ENCODE peak calls at places on chromosome 7, in eight cellular contexts. L, G, Y, J, N, V, W and S are unnamed samples.

GRCh38 chr7:111827863-111828504 is 265.7 kb upstream of the IMMP2L start:
- DNase-seq in W (no peak), Y (no peak), N (peak), L (no peak), G (no peak), V (no peak), J (peak), S (peak)

GRCh38 chr7:40733578-40733977 is 598.8 kb downstream of the SUGCT start:
- DNase-seq in N (no peak), W (no peak), V (no peak), L (no peak), Y (no peak), G (no peak), J (no peak), S (no peak)

GRCh38 chr7:134992626-134993179 is 6.4 kb downstream of the AGBL3 start:
- DNase-seq in L (no peak), G (no peak), V (no peak), Y (peak), J (peak), N (peak), W (peak), S (no peak)

GRCh38 chr7:141737118-141737835 is 881 bp upstream of the SSBP1 start:
- DNase-seq in V (no peak), J (peak), L (peak), Y (peak), N (no peak), W (no peak), G (no peak), S (no peak)

GRCh38 chr7:35379481-35379880 is 125.6 kb upstream of the TBX20 start:
- DNase-seq in W (no peak), V (no peak), N (no peak), Y (no peak), J (no peak), L (no peak), G (no peak), S (no peak)

GRCh38 chr7:111026806-111027205 is 64.1 kb upstream of the LRRN3 start:
- DNase-seq in W (no peak), N (no peak), Y (no peak), V (no peak), G (no peak), L (no peak), J (no peak), S (no peak)

GRCh38 chr7:159039716-159040115 is 105.0 kb downstream of the VIPR2 start:
- DNase-seq in W (no peak), N (no peak), G (no peak), L (no peak), V (no peak), Y (no peak), J (no peak), S (no peak)

GRCh38 chr7:130207642-130208041 is at the start of gene SSMEM1:
- DNase-seq in V (no peak), W (no peak), L (no peak), G (no peak), J (peak), Y (no peak), N (no peak), S (no peak)

GRCh38 chr7:14834456-14834855 is 68.1 kb downstream of the DGKB start:
- DNase-seq in N (peak), W (no peak), J (peak), L (no peak), Y (no peak), G (no peak), V (no peak), S (no peak)

GRCh38 chr7:33707427-33707826 is 197.9 kb upstream of the BMPER start:
- DNase-seq in J (peak), W (no peak), Y (no peak), L (no peak), N (no peak), V (no peak), G (no peak), S (no peak)

GRCh38 chr7:134478707-134479106 is 19.8 kb upstream of the AKR1B1 start:
- DNase-seq in Y (no peak), L (no peak), G (no peak), W (no peak), V (no peak), N (no peak), J (peak), S (no peak)

GRCh38 chr7:37109853-37110252 is 338.8 kb downstream of the ELMO1 start:
- DNase-seq in N (no peak), G (no peak), Y (no peak), L (no peak), W (no peak), J (peak), V (no peak), S (no peak)

GRCh38 chr7:74051193-74051592 is 23.2 kb downstream of the ELN start:
- DNase-seq in J (peak), L (no peak), W (peak), V (no peak), N (no peak), G (no peak), Y (no peak), S (no peak)

GRCh38 chr7:139747662-139748372 is 30.0 kb downstream of the HIPK2 start:
- DNase-seq in L (no peak), N (no peak), W (no peak), V (no peak), J (no peak), G (no peak), Y (no peak), S (no peak)

GRCh38 chr7:121107923-121108498 is 119.5 kb downstream of the CPED1 start:
- DNase-seq in Y (no peak), G (no peak), N (peak), V (no peak), L (no peak), J (peak), W (no peak), S (no peak)

GRCh38 chr7:931871-932650 is 22.4 kb downstream of the ADAP1 start:
- DNase-seq in J (no peak), N (no peak), W (peak), V (no peak), G (peak), Y (no peak), L (no peak), S (no peak)

GRCh38 chr7:11434371-11434770 is 397.6 kb downstream of the THSD7A start:
- DNase-seq in N (no peak), W (no peak), Y (no peak), J (peak), V (no peak), G (no peak), L (no peak), S (no peak)

GRCh38 chr7:156919132-156919713 is 26.2 kb upstream of the LMBR1 start:
- DNase-seq in L (no peak), W (no peak), N (no peak), J (no peak), V (no peak), Y (no peak), G (peak), S (no peak)

GRCh38 chr7:44961844-44962482 is 16.9 kb downstream of the MYO1G start:
- DNase-seq in W (peak), Y (no peak), J (no peak), V (no peak), N (no peak), L (no peak), G (peak), S (no peak)

GRCh38 chr7:2932761-2933251 is 88.7 kb upstream of the GNA12 start:
- DNase-seq in W (no peak), V (no peak), Y (no peak), L (no peak), G (peak), J (no peak), N (no peak), S (no peak)

GRCh38 chr7:44643206-44643605 is 36.8 kb downstream of the OGDH start:
- DNase-seq in J (no peak), W (no peak), Y (no peak), N (no peak), L (no peak), V (no peak), G (no peak), S (no peak)

GRCh38 chr7:128115326-128115820 is 84.1 kb upstream of the LRRC4 start:
- DNase-seq in N (no peak), L (no peak), W (no peak), Y (no peak), V (no peak), J (no peak), G (no peak), S (no peak)

GRCh38 chr7:106755641-106756040 is 94.7 kb upstream of the CCDC71L start:
- DNase-seq in L (no peak), Y (no peak), J (no peak), G (no peak), W (no peak), N (no peak), V (no peak), S (no peak)

GRCh38 chr7:120064565-120064964 is 208.4 kb upstream of the KCND2 start:
- DNase-seq in G (no peak), V (peak), J (peak), L (no peak), W (no peak), N (peak), Y (no peak), S (no peak)

GRCh38 chr7:21113609-21114416 is 314.1 kb upstream of the SP4 start:
- DNase-seq in L (no peak), G (no peak), N (no peak), Y (no peak), V (no peak), J (no peak), W (no peak), S (no peak)

GRCh38 chr7:121714559-121715303 is 158.2 kb upstream of the PTPRZ1 start:
- DNase-seq in W (no peak), V (no peak), L (no peak), N (no peak), J (no peak), G (no peak), Y (no peak), S (no peak)

GRCh38 chr7:15309891-15310290 is 251.9 kb downstream of the AGMO start:
- DNase-seq in N (peak), V (no peak), J (peak), G (no peak), L (no peak), W (no peak), Y (no peak), S (no peak)

GRCh38 chr7:114959931-114960330 is 38.0 kb downstream of the MDFIC start:
- DNase-seq in N (peak), G (no peak), L (no peak), W (no peak), J (no peak), V (no peak), Y (no peak), S (no peak)

GRCh38 chr7:97513326-97513725 is 218.6 kb upstream of the TAC1 start:
- DNase-seq in G (no peak), W (no peak), N (no peak), Y (no peak), L (no peak), V (no peak), J (no peak), S (no peak)

GRCh38 chr7:70728873-70729552 is 402.9 kb upstream of the GALNT17 start:
- DNase-seq in W (no peak), V (no peak), Y (no peak), N (no peak), J (peak), G (no peak), L (no peak), S (no peak)
- H3K27ac ChIP-seq in W (no peak), V (no peak), Y (no peak), N (no peak), J (no peak), G (peak), L (no peak), S (no peak)

DNA sequence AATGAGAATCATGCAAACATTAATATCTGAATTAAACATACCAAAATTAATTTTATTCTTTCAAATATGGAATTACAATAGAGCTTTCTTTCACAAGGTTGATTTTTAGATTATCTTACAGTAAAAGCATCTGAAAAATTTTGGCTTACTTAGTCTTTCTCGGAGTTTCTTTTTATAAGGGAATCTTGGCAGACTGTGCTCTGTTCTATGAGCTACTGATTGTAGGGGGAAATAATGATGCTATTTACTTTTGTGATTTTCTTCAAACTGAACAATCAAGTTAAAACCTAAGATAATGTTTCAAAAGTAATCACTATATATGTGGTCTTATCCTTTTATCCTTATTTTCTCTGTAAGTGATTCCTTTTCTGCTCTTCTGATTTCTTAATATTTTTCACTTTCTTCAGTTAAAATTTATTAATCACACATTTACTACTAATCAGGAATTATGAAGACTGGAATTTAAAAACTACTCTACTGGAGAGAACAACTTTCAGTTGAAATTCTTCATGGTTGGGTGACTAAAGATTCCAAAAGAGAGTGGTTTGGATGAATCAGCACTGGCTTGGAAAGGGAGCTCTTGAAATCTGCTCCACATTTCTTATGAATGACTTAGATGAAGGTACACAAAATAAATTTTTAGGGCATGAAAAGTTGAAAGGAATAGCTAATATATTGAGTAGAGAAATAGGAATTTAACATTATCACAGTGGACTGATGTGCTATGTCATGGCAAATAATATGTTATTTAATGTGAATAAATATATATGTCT is 103.9 kb downstream of the PPP1R9A start:
- DNase-seq in J (peak), L (no peak), Y (no peak), V (no peak), W (no peak), G (no peak), N (peak), S (peak)
- H3K27ac ChIP-seq in J (no peak), L (no peak), Y (no peak), V (no peak), W (no peak), G (no peak), N (peak), S (peak)

GRCh38 chr7:47619806-47620205 is 37.9 kb upstream of the TNS3 start:
- DNase-seq in J (no peak), L (no peak), N (no peak), V (no peak), G (no peak), Y (no peak), W (no peak), S (no peak)

GRCh38 chr7:47621347-47621746 is 39.4 kb upstream of the TNS3 start:
- DNase-seq in J (no peak), N (no peak), W (peak), G (no peak), V (no peak), Y (no peak), L (no peak), S (no peak)

GRCh38 chr7:47622586-47622945 is 40.7 kb upstream of the TNS3 start:
- DNase-seq in G (no peak), Y (no peak), V (no peak), L (no peak), W (no peak), N (no peak), J (no peak), S (no peak)

GRCh38 chr7:47622946-47623640 is 41.2 kb upstream of the TNS3 start:
- DNase-seq in Y (no peak), N (peak), G (no peak), V (peak), J (peak), L (no peak), W (no peak), S (no peak)

GRCh38 chr7:47621985-47622561 is 40.2 kb upstream of the TNS3 start:
- DNase-seq in W (peak), N (no peak), G (no peak), Y (no peak), L (no peak), V (no peak), J (no peak), S (no peak)
- H3K27ac ChIP-seq in W (peak), N (no peak), G (peak), Y (no peak), L (no peak), V (peak), J (no peak), S (no peak)

GRCh38 chr7:102284891-102285540 is 1.7 kb upstream of the SH2B2 start:
- DNase-seq in Y (no peak), N (no peak), L (no peak), J (no peak), V (no peak), W (peak), G (peak), S (peak)
- H3K27ac ChIP-seq in Y (no peak), N (no peak), L (no peak), J (no peak), V (no peak), W (no peak), G (peak), S (peak)